ENCODE peak calls at places on chromosomes 13 and 19, in six cellular contexts. W is ovary, R is A549, C is right atrium auricular region, P is thyroid gland, F is fibroblast of lung. T is an unnamed sample.

GRCh38 chr13:44174769-44175425 is 198.7 kb upstream of the SERP2 start:
- DNase-seq in W (peak; percentile 42), R (no peak), C (no peak), P (no peak), F (peak; percentile 46), T (no peak)

GRCh38 chr13:78689011-78689410 is 30.1 kb upstream of the OBI1 start:
- DNase-seq in W (no peak), R (no peak), C (no peak), P (no peak), F (peak; percentile 12), T (no peak)

GRCh38 chr13:113917096-113917495 is 53.2 kb upstream of the GAS6 start:
- DNase-seq in W (peak; percentile 18), R (no peak), C (peak; percentile 50), P (no peak), F (no peak), T (no peak)

GRCh38 chr13:98482476-98483444 is 94.1 kb downstream of the STK24 start:
- DNase-seq in W (peak; percentile 85), R (no peak), C (peak; percentile 75), P (peak; percentile 91), F (peak; percentile 92), T (no peak)

GRCh38 chr19:37933965-37934364 is 27.0 kb downstream of the SIPA1L3 start:
- DNase-seq in W (no peak), R (no peak), C (no peak), P (peak; percentile 18), F (no peak), T (no peak)

GRCh38 chr13:99228737-99229691 is 28.4 kb downstream of the UBAC2 start:
- DNase-seq in W (no peak), R (no peak), C (no peak), P (no peak), F (peak; percentile 36), T (peak; percentile 63)

GRCh38 chr13:102897371-102898138 is 51.7 kb downstream of the ERCC5 start:
- DNase-seq in W (no peak), R (no peak), C (no peak), P (no peak), F (no peak), T (no peak)

GRCh38 chr19:16075430-16076153 is 703 bp upstream of the TPM4 start:
- DNase-seq in W (peak; percentile 48), R (no peak), C (no peak), P (no peak), F (peak; percentile 61), T (no peak)

GRCh38 chr19:40217027-40217810 is 965 bp downstream of the TTC9B start:
- DNase-seq in W (no peak), R (peak; percentile 77), C (no peak), P (peak; percentile 84), F (no peak), T (no peak)

GRCh38 chr19:43420954-43421353 is 6.3 kb downstream of the TEX101 start:
- DNase-seq in W (no peak), R (no peak), C (no peak), P (no peak), F (no peak), T (no peak)

GRCh38 chr19:14112051-14112808 is 5.3 kb downstream of the PRKACA start:
- DNase-seq in W (peak; percentile 67), R (no peak), C (peak; percentile 67), P (no peak), F (no peak), T (no peak)

GRCh38 chr13:101529419-101529818 is 76.9 kb downstream of the ITGBL1 start:
- DNase-seq in W (no peak), R (no peak), C (no peak), P (no peak), F (peak; percentile 77), T (peak; percentile 14)

GRCh38 chr13:41765813-41766212 is 195.1 kb downstream of the VWA8 start:
- DNase-seq in W (no peak), R (no peak), C (no peak), P (no peak), F (no peak), T (no peak)

GRCh38 chr13:31909889-31910551 is 121.6 kb upstream of the FRY start:
- DNase-seq in W (peak; percentile 46), R (peak; percentile 4), C (no peak), P (peak; percentile 42), F (peak; percentile 80), T (no peak)

GRCh38 chr13:44810067-44810840 is 179.0 kb downstream of the NUFIP1 start:
- DNase-seq in W (peak; percentile 47), R (no peak), C (peak; percentile 78), P (peak; percentile 63), F (no peak), T (no peak)

GRCh38 chr19:57830071-57830602 is at the start of gene ZNF587B:
- DNase-seq in W (peak; percentile 80), R (no peak), C (peak; percentile 85), P (peak; percentile 85), F (peak; percentile 84), T (no peak)

GRCh38 chr19:47186337-47187022 is 44.5 kb downstream of the BBC3 start:
- DNase-seq in W (no peak), R (no peak), C (no peak), P (peak; percentile 29), F (no peak), T (no peak)

GRCh38 chr19:39038098-39038497 is 5.7 kb upstream of the FBXO27 start:
- DNase-seq in W (no peak), R (peak; percentile 99), C (no peak), P (peak; percentile 35), F (peak; percentile 43), T (no peak)

GRCh38 chr13:20749377-20749776 is 24.4 kb downstream of the EEF1AKMT1 start:
- DNase-seq in W (no peak), R (no peak), C (no peak), P (no peak), F (no peak), T (no peak)
- H3K27ac ChIP-seq in W (no peak overlapping the region), R (no peak overlapping the region), C (no peak overlapping the region), P (no peak overlapping the region), F (no peak overlapping the region), T (no peak overlapping the region)

GRCh38 chr19:658059-658839 is 4.8 kb downstream of the RNF126 start:
- DNase-seq in W (no peak), R (no peak), C (no peak), P (no peak), F (no peak), T (no peak)
- H3K27ac ChIP-seq in W (no peak overlapping the region), R (no peak overlapping the region), C (peak overlapping the region; percentile 71), P (no peak overlapping the region), F (no peak overlapping the region), T (peak overlapping the region; percentile 86)

GRCh38 chr13:40271511-40271910 is 394.9 kb downstream of the FOXO1 start:
- DNase-seq in W (no peak), R (no peak), C (no peak), P (peak; percentile 33), F (no peak), T (no peak)
- H3K27ac ChIP-seq in W (no peak overlapping the region), R (peak overlapping the region; percentile 56), C (peak overlapping the region; percentile 72), P (peak overlapping the region; percentile 82), F (no peak overlapping the region), T (peak overlapping the region; percentile 63)

GRCh38 chr19:41546386-41546789 is 29.6 kb upstream of the CEACAM21 start:
- DNase-seq in W (no peak), R (no peak), C (no peak), P (no peak), F (no peak), T (no peak)
- H3K27ac ChIP-seq in W (no peak overlapping the region), R (no peak overlapping the region), C (no peak overlapping the region), P (no peak overlapping the region), F (no peak overlapping the region), T (no peak overlapping the region)

GRCh38 chr19:663682-664117 is 686 bp upstream of the RNF126 start:
- DNase-seq in W (no peak), R (no peak), C (no peak), P (no peak), F (no peak), T (no peak)
- H3K27ac ChIP-seq in W (peak overlapping the region; percentile 64), R (peak overlapping the region; percentile 88), C (peak overlapping the region; percentile 96), P (peak overlapping the region; percentile 80), F (peak overlapping the region; percentile 81), T (peak overlapping the region; percentile 86)

GRCh38 chr13:112756511-112756966 is 66.7 kb downstream of the ATP11A start:
- DNase-seq in W (no peak), R (no peak), C (no peak), P (no peak), F (no peak), T (no peak)
- H3K27ac ChIP-seq in W (no peak overlapping the region), R (no peak overlapping the region), C (no peak overlapping the region), P (no peak overlapping the region), F (no peak overlapping the region), T (no peak overlapping the region)

GRCh38 chr19:33365676-33366075 is 7.8 kb upstream of the CEBPG start:
- DNase-seq in W (no peak), R (no peak), C (no peak), P (no peak), F (no peak), T (no peak)

GRCh38 chr19:33366127-33366526 is 7.4 kb upstream of the CEBPG start:
- DNase-seq in W (no peak), R (no peak), C (no peak), P (no peak), F (no peak), T (no peak)

GRCh38 chr19:33366917-33367316 is 6.6 kb upstream of the CEBPG start:
- DNase-seq in W (no peak), R (no peak), C (no peak), P (no peak), F (no peak), T (no peak)

GRCh38 chr19:33370783-33371182 is 2.7 kb upstream of the CEBPG start:
- DNase-seq in W (no peak), R (no peak), C (no peak), P (no peak), F (no peak), T (peak; percentile 96)

DNA sequence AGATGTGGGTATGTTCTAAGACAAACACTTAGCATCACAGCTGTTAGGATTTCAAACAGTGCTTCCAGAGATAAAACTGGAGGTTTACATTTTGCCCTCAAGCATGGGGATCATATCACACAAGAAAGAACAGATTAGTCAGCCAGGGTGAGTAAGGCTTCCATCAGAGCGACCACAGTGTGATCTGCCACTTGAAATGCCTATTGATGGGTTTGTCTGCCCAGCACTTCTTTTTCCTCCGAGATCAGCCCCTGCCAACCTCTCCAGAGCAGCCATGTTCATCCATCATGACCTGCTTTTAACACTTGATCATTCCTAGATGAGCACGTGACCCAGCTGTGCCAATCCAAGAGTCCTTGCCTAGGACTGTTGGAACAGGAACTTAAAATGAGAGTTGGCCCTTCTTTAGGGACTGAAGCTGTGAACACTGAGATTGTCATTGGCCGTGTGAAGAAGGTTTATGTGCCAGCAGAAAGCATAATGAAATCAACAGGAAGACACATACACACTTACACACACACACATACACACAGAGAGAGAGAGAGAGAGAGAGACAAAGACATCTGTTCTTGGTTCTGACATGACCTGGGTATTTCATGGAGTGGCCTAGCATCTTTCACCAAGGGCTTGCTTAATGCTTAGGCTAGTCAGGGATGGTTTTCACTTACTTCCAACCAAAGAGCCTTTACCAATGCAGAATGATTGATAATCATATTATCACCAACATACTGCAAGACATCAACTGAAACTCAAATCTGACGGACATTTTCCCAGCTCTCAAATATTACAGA is 5.2 kb upstream of the CEBPG start:
- DNase-seq in W (no peak), R (no peak), C (no peak), P (no peak), F (peak; percentile 26), T (no peak)
- H3K27ac ChIP-seq in W (no peak overlapping the region), R (no peak overlapping the region), C (no peak overlapping the region), P (no peak overlapping the region), F (no peak overlapping the region), T (peak overlapping the region; percentile 75)

T was measured in epithelial cell of prostate.